ENCODE peak calls at places on chromosome 12, in eight cellular contexts. N, E, G, J, A, V, W and M are unnamed samples.

GRCh38 chr12:66279127-66279712 is 23.1 kb upstream of the HELB start:
- DNase-seq in G (no peak), V (no peak), E (no peak), A (no peak), W (peak), N (no peak), J (peak), M (no peak)

GRCh38 chr12:62784576-62784975 is 150.4 kb downstream of the PPM1H start:
- DNase-seq in J (no peak), A (no peak), V (no peak), G (no peak), W (no peak), E (no peak), N (no peak), M (no peak)

GRCh38 chr12:131378176-131378842 is 332.6 kb upstream of the SFSWAP start:
- DNase-seq in W (no peak), N (peak), E (no peak), J (no peak), A (no peak), V (no peak), G (no peak), M (no peak)

GRCh38 chr12:48388938-48389337 is 38.2 kb upstream of the ZNF641 start:
- DNase-seq in N (no peak), A (no peak), V (no peak), G (no peak), E (no peak), J (no peak), W (no peak), M (no peak)

GRCh38 chr12:51593539-51593938 is 2.5 kb downstream of the SCN8A start:
- DNase-seq in V (peak), A (peak), E (peak), W (peak), J (no peak), G (no peak), N (no peak), M (no peak)

GRCh38 chr12:40312982-40313576 is 88.3 kb downstream of the LRRK2 start:
- DNase-seq in E (no peak), W (no peak), A (no peak), G (peak), N (no peak), V (no peak), J (no peak), M (no peak)

GRCh38 chr12:45381351-45381750 is 165.5 kb downstream of the ANO6 start:
- DNase-seq in V (no peak), W (no peak), N (no peak), A (no peak), E (no peak), G (no peak), J (no peak), M (no peak)

GRCh38 chr12:6229224-6229748 is 29.1 kb downstream of the CD9 start:
- DNase-seq in G (no peak), V (no peak), E (no peak), W (no peak), J (no peak), N (peak), A (peak), M (no peak)

GRCh38 chr12:46832084-46832704 is 6.4 kb upstream of the SLC38A4 start:
- DNase-seq in V (no peak), A (no peak), E (no peak), N (no peak), J (no peak), W (peak), G (no peak), M (no peak)

GRCh38 chr12:53736602-53737493 is 9.6 kb upstream of the CALCOCO1 start:
- DNase-seq in N (no peak), J (no peak), V (no peak), E (no peak), W (peak), A (no peak), G (no peak), M (no peak)

GRCh38 chr12:14394317-14395058 is 29.0 kb downstream of the ATF7IP start:
- DNase-seq in E (peak), A (peak), V (peak), N (no peak), G (peak), J (no peak), W (peak), M (no peak)

GRCh38 chr12:12899530-12900380 is 8.4 kb downstream of the GPRC5A start:
- DNase-seq in G (no peak), V (no peak), A (no peak), W (no peak), E (no peak), N (peak), J (no peak), M (no peak)

GRCh38 chr12:114306646-114307045 is 99.3 kb downstream of the TBX5 start:
- DNase-seq in N (no peak), A (no peak), G (no peak), J (no peak), E (no peak), W (no peak), V (no peak), M (no peak)

GRCh38 chr12:113130457-113131135 is 5.0 kb downstream of the RASAL1 start:
- DNase-seq in V (no peak), G (peak), N (no peak), W (peak), E (no peak), A (peak), J (no peak), M (peak)

GRCh38 chr12:64824130-64824499 is 332 bp upstream of the TBC1D30 start:
- DNase-seq in W (no peak), V (no peak), J (no peak), G (no peak), A (no peak), N (no peak), E (no peak), M (no peak)

GRCh38 chr12:701896-702539 is 38.8 kb upstream of the NINJ2 start:
- DNase-seq in J (no peak), G (no peak), W (no peak), V (no peak), A (no peak), E (no peak), N (no peak), M (peak)

GRCh38 chr12:6312529-6313325 is 2.2 kb downstream of the PLEKHG6 start:
- DNase-seq in V (peak), W (peak), A (peak), E (no peak), G (no peak), J (no peak), N (peak), M (no peak)

GRCh38 chr12:94202245-94203180 is 54.1 kb downstream of the PLXNC1 start:
- DNase-seq in G (peak), V (no peak), E (no peak), A (no peak), N (no peak), J (no peak), W (no peak), M (no peak)

GRCh38 chr12:77131977-77132490 is 66.7 kb upstream of the E2F7 start:
- DNase-seq in V (no peak), E (no peak), N (no peak), G (no peak), W (no peak), J (no peak), A (no peak), M (no peak)

GRCh38 chr12:93540506-93540905 is 32.0 kb upstream of the SOCS2 start:
- DNase-seq in J (no peak), E (no peak), W (no peak), G (no peak), N (no peak), A (no peak), V (no peak), M (no peak)

GRCh38 chr12:113961921-113962710 is 4.0 kb downstream of the RBM19 start:
- DNase-seq in G (no peak), V (no peak), J (no peak), E (no peak), N (no peak), A (no peak), W (no peak), M (no peak)

GRCh38 chr12:28602760-28603638 is 412.7 kb downstream of the CCDC91 start:
- DNase-seq in J (no peak), A (no peak), G (no peak), E (no peak), W (no peak), V (no peak), N (no peak), M (no peak)

GRCh38 chr12:23564454-23564853 is 385.0 kb downstream of the SOX5 start:
- DNase-seq in W (no peak), E (no peak), N (no peak), J (no peak), V (no peak), A (no peak), G (no peak), M (no peak)

GRCh38 chr12:22477166-22477893 is 67.0 kb downstream of the C2CD5 start:
- DNase-seq in J (no peak), W (no peak), V (no peak), A (no peak), G (no peak), N (no peak), E (no peak), M (no peak)

GRCh38 chr12:46451276-46452021 is 78.9 kb upstream of the SLC38A2 start:
- DNase-seq in A (no peak), G (no peak), N (no peak), W (no peak), E (no peak), V (no peak), J (no peak), M (no peak)

GRCh38 chr12:42603246-42603645 is 13.7 kb upstream of the PRICKLE1 start:
- DNase-seq in N (no peak), W (peak), G (no peak), J (no peak), A (no peak), E (no peak), V (no peak), M (no peak)

GRCh38 chr12:80636832-80637231 is 70.6 kb upstream of the MYF6 start:
- DNase-seq in E (no peak), W (no peak), G (no peak), J (no peak), A (no peak), V (no peak), N (no peak), M (no peak)

GRCh38 chr12:93957870-93958269 is 190.5 kb upstream of the PLXNC1 start:
- DNase-seq in N (no peak), W (no peak), J (no peak), E (no peak), V (no peak), G (no peak), A (no peak), M (no peak)

GRCh38 chr12:53217049-53217929 is 10.2 kb upstream of the ITGB7 start:
- DNase-seq in N (peak), W (peak), A (peak), J (no peak), G (no peak), V (no peak), E (no peak), M (no peak)

GRCh38 chr12:34389378-34390170 is 367.3 kb downstream of the ALG10 start:
- DNase-seq in J (no peak), N (peak), V (no peak), E (no peak), W (no peak), A (no peak), G (no peak), M (peak)

GRCh38 chr12:64097346-64098105 is 124.6 kb downstream of the KICS2 start:
- DNase-seq in E (peak), J (no peak), G (no peak), W (no peak), V (no peak), N (no peak), A (no peak), M (no peak)

GRCh38 chr12:106357549-106358409 is at the start of gene POLR3B:
- DNase-seq in J (peak), V (peak), W (peak), E (peak), N (peak), G (peak), A (peak), M (peak)

GRCh38 chr12:30975581-30975980 is 49.0 kb downstream of the TSPAN11 start:
- DNase-seq in J (no peak), A (no peak), V (no peak), E (no peak), G (no peak), W (no peak), N (no peak), M (no peak)

GRCh38 chr12:6936642-6937480 is 6.8 kb upstream of the RNU7-1 start:
- DNase-seq in G (peak), N (no peak), J (no peak), A (no peak), W (no peak), E (no peak), V (peak), M (no peak)

GRCh38 chr12:39476894-39477293 is 34.0 kb upstream of the KIF21A start:
- DNase-seq in V (no peak), G (no peak), W (no peak), N (no peak), E (no peak), J (no peak), A (no peak), M (no peak)

GRCh38 chr12:2035421-2036080 is 17.2 kb upstream of the CACNA1C start:
- DNase-seq in V (no peak), E (no peak), W (no peak), A (no peak), J (no peak), N (no peak), G (no peak), M (peak)

GRCh38 chr12:131239384-131240094 is 285.8 kb downstream of the ADGRD1 start:
- DNase-seq in G (no peak), N (no peak), J (no peak), E (no peak), W (no peak), V (no peak), A (no peak), M (no peak)

GRCh38 chr12:95608252-95609033 is 57.2 kb upstream of the USP44 start:
- DNase-seq in J (no peak), N (no peak), E (peak), V (peak), G (no peak), W (no peak), A (peak), M (peak)

GRCh38 chr12:95633049-95633545 is 81.8 kb upstream of the USP44 start:
- DNase-seq in E (no peak), A (peak), N (no peak), W (no peak), G (no peak), V (no peak), J (no peak), M (no peak)

GRCh38 chr12:105321125-105321524 is 9.4 kb upstream of the C12orf75 start:
- DNase-seq in G (peak), J (no peak), W (no peak), A (no peak), N (no peak), V (no peak), E (no peak), M (no peak)
- TF ChIP-seq CTCF in G (peak), J (no peak), W (no peak), A (no peak), N (no peak), V (no peak), E (no peak), M (no peak)

DNA sequence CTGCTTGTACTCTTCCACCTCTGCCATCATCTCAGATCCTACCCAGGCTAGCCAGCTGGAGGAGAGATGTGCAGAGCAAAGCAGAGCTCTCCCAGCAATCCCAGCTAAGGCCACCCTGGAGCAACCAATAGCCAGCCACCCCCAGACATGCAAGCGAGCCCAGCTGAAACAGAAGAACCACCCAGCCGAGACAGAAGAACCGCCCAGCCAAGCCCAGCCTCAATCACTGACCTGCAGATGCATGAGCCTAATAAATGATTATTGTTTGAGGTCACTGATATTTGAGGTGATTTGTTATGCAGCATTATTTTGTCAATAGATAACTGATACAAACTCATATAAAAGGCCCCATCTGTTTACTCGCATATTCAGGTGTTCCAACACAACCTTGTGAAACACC is 106.3 kb downstream of the SCARB1 start:
- DNase-seq in J (no peak), V (no peak), W (no peak), A (no peak), G (no peak), E (no peak), N (no peak), M (no peak)
- H3K27ac ChIP-seq in J (no peak), V (no peak), W (no peak), A (no peak), G (no peak), E (no peak), N (peak), M (peak)

GRCh38 chr12:127685476-127686234 is 581.3 kb upstream of the TMEM132C start:
- DNase-seq in W (no peak), A (no peak), V (no peak), G (no peak), N (no peak), J (no peak), E (no peak), M (no peak)

GRCh38 chr12:127688901-127689428 is 578.0 kb upstream of the TMEM132C start:
- DNase-seq in N (no peak), V (no peak), E (no peak), J (no peak), G (no peak), W (no peak), A (no peak), M (no peak)

DNA sequence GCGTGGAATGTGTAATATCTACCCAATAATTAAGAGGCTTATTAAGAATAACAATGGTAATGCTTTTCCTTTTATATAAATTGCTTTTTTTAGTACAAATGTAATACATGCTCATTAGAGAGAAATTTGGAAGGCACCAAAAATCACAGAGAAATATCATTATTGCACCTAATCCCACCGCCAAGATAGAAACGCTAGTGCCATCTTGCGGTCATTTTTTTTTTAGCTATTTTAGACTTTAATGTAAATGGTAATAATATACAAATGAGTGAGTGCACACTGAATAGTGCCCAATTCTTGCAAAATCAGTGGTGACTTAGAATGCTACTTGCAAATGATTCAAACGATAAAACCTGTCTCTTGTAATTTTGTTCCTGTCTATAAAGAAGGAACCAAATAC is 576.8 kb upstream of the TMEM132C start:
- DNase-seq in N (no peak), J (no peak), G (peak), E (no peak), W (peak), V (no peak), A (no peak), M (no peak)
- TF ChIP-seq CTCF in N (no peak), J (no peak), G (peak), E (no peak), W (peak), V (no peak), A (no peak), M (no peak)

GRCh38 chr12:109450980-109451379 is 26.1 kb downstream of the KCTD10 start:
- DNase-seq in V (no peak), W (no peak), J (no peak), E (no peak), G (no peak), N (no peak), A (no peak), M (no peak)

GRCh38 chr12:109448272-109448671 is 28.8 kb downstream of the KCTD10 start:
- DNase-seq in G (no peak), A (no peak), N (no peak), V (no peak), J (no peak), W (no peak), E (no peak), M (no peak)

GRCh38 chr12:109448707-109449390 is 28.3 kb downstream of the KCTD10 start:
- DNase-seq in A (no peak), V (no peak), J (no peak), N (no peak), W (no peak), E (no peak), G (no peak), M (no peak)

GRCh38 chr12:109451400-109451799 is 25.7 kb downstream of the KCTD10 start:
- DNase-seq in A (no peak), J (no peak), G (no peak), N (no peak), V (no peak), E (no peak), W (no peak), M (no peak)

DNA sequence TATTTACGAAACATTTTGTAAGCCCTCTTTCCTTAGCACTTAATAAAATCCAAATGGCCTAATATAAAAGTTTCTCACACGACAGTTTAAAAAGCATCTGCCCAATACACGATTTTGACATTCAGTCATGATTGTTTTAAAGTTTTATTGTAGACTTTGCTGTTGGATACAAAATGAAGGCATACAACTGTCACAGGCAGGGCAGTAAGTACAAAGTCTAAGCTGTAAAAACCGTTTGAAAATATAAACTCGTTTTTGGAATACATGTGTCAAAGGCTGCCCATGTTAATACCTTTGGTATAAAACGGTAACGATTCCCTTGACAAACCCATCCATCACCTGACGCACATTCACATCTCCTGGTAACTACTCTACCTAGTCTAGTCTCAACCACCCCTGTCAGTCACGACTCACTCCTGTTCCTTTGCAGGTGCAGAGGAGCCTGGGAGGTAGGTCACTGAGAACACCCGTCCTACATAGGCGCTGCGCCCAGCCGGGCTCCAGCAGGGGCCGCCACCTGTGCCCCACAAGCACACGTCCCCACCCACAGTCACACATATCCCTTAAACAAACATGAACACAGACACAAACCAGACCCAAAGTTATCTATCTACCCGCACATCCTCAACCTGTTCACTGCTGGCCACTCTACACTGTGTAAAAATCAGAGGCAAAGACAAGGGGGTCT is 27.1 kb downstream of the KCTD10 start:
- DNase-seq in N (no peak), W (no peak), E (no peak), J (no peak), A (no peak), V (no peak), G (no peak), M (no peak)
- H3K27ac ChIP-seq in N (peak), W (no peak), E (no peak), J (no peak), A (no peak), V (no peak), G (no peak), M (no peak)

GRCh38 chr12:84506317-84506716 is 406.3 kb downstream of the SLC6A15 start:
- DNase-seq in V (no peak), N (peak), W (no peak), J (no peak), E (no peak), G (no peak), A (no peak), M (no peak)

GRCh38 chr12:84507914-84508313 is 404.7 kb downstream of the SLC6A15 start:
- DNase-seq in N (peak), G (no peak), W (no peak), A (no peak), J (no peak), E (peak), V (no peak), M (no peak)

GRCh38 chr12:84508325-84508861 is 404.2 kb downstream of the SLC6A15 start:
- DNase-seq in A (no peak), G (no peak), E (peak), J (no peak), V (no peak), N (peak), W (peak), M (no peak)

GRCh38 chr12:84502180-84502857 is 410.3 kb downstream of the SLC6A15 start:
- DNase-seq in V (no peak), N (no peak), J (no peak), E (no peak), W (no peak), A (no peak), G (no peak), M (no peak)

GRCh38 chr12:84502907-84503787 is 409.5 kb downstream of the SLC6A15 start:
- DNase-seq in N (no peak), V (peak), G (peak), A (peak), J (no peak), W (peak), E (peak), M (peak)
- TF ChIP-seq CTCF in N (peak), V (peak), G (peak), A (peak), J (no peak), W (peak), E (peak), M (peak)